ENCODE peak calls at places on chromosome 7, in five cellular contexts. S is RWPE2, X is aorta, G is right cardiac atrium, I is upper lobe of right lung. Q is an unnamed sample.

GRCh38 chr7:91047636-91048035 is 216.6 kb upstream of the FZD1 start:
- DNase-seq in S (no peak), X (no peak), G (no peak), I (no peak), Q (no peak)

GRCh38 chr7:104017001-104017400 is 27.5 kb upstream of the RELN start:
- DNase-seq in S (no peak), X (no peak), G (no peak), I (no peak), Q (no peak)

GRCh38 chr7:140674899-140675701 is 2.4 kb downstream of the ADCK2 start:
- DNase-seq in S (no peak), X (no peak), G (peak; percentile 33), I (peak; percentile 30), Q (peak; percentile 68)

GRCh38 chr7:35801392-35802101 is 690 bp downstream of the SEPTIN7 start:
- DNase-seq in S (peak; percentile 65), X (peak; percentile 85), G (peak; percentile 89), I (peak; percentile 90), Q (peak; percentile 86)

GRCh38 chr7:155756322-155756721 is 55.9 kb downstream of the SHH start:
- DNase-seq in S (no peak), X (no peak), G (no peak), I (no peak), Q (no peak)

GRCh38 chr7:74057216-74057925 is 26.2 kb upstream of the LIMK1 start:
- DNase-seq in S (no peak), X (peak; percentile 29), G (no peak), I (peak; percentile 52), Q (no peak)

GRCh38 chr7:41005381-41005901 is 697.4 kb downstream of the INHBA start:
- DNase-seq in S (peak; percentile 83), X (no peak), G (no peak), I (no peak), Q (no peak)

GRCh38 chr7:74302745-74303221 is 13.6 kb downstream of the CLIP2 start:
- DNase-seq in S (no peak), X (no peak), G (peak; percentile 61), I (no peak), Q (no peak)

GRCh38 chr7:66043681-66044497 is 31.7 kb upstream of the ASL start:
- DNase-seq in S (no peak), X (peak; percentile 68), G (peak; percentile 84), I (peak; percentile 88), Q (peak; percentile 69)

GRCh38 chr7:92961966-92962365 is 125.6 kb upstream of the CDK6 start:
- DNase-seq in S (no peak), X (no peak), G (no peak), I (no peak), Q (no peak)
- H3K27ac ChIP-seq in S (no peak overlapping the region), X (no peak overlapping the region), G (no peak overlapping the region), I (no peak overlapping the region), Q (no peak overlapping the region)

GRCh38 chr7:28956608-28957063 is 1.5 kb downstream of the TRIL start:
- DNase-seq in S (peak; percentile 68), X (peak; percentile 70), G (peak; percentile 85), I (peak; percentile 89), Q (peak; percentile 80)

GRCh38 chr7:28957064-28957821 is 887 bp downstream of the TRIL start:
- DNase-seq in S (peak; percentile 64), X (peak; percentile 52), G (peak; percentile 73), I (peak; percentile 72), Q (peak; percentile 68)

GRCh38 chr7:28957822-28958234 is 302 bp downstream of the TRIL start:
- DNase-seq in S (no peak), X (peak; percentile 42), G (no peak), I (no peak), Q (no peak)

GRCh38 chr7:28958946-28959417 is 852 bp upstream of the TRIL start:
- DNase-seq in S (no peak), X (no peak), G (no peak), I (no peak), Q (no peak)

DNA sequence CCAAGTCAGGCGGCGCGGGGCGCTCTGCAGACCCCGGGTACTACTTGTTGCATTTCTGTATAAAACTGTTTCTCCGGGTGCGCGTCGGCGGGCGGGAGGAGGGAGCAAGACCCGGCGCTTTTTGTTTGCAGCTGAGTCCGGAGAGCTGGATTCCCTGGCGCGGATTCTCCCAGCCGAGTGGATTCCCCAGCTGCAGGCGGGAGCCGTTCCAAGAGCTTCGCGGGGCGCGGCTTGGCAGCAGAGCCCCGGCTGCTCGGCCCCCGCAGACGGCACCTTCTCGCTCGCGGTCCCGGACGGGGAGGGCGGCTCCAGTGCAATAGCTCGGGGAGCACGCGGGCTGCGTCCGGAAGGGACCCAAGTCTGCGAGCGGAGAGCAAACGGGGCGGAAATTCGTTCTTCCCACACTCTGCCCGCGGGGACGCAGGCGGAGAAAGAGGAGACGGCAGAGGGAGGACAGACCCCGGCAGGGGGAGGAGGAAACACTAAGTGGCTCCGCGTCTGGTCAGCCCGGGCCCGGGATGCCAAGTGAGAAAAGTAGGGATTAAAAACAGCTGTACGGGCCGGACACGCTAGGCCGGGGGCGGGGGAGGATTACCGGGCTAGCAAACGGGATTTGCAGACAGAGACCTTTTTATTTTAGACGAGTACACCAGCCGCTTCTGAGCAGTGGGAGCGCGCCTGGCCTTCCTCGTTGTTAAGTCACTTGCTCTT is at the start of gene TRIL:
- DNase-seq in S (no peak), X (peak; percentile 82), G (peak; percentile 94), I (peak; percentile 87), Q (peak; percentile 92)
- H3K27ac ChIP-seq in S (no peak within 1 kb of the TSS), X (no peak within 1 kb of the TSS), G (no peak within 1 kb of the TSS), I (peak within 1 kb of the TSS; percentile 49), Q (peak within 1 kb of the TSS; percentile 51)

DNA sequence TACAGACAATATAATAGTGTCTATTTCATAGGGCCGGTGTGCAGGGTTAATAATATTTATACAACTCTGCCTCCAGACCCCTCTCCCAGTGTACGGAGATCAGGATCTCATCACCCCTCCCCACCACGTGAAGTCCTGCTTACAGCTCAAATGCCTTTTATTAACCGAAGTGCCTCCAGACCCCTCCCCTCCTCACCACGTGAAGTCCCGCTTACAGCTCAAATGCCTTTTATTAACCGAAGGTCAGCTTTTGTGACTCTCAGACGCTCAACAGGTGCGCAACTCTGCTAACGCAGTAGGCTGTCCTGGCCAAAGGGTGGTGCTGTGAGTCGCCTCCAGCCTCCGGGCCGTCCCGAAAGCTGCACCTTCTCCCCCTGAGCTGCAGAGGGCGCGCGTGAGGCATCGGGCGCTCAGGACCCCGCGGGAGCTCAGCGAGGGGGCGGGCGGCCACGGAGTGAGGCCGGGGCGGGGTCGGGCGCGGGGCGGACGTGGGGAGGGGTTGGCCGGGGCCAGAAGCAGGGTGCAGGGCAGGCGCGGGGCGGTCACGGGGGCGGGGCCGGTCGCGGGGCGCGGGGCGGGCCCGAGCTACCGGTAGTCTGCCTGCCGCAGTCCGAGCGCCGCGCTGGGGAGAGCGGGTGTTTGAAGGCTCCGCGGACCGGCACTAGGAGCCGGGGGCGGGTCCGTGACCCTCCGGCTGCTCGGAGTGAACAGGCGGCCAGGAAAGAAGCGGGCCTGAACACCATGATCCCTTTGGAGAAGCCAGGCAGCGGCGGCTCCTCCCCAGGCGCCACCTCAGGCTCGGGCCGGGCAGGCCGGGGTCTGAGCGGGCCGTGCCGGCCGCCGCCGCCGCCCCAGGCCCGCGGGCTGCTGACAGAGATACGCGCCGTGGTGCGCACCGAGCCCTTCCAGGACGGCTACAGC is at the start of gene STK17A:
- DNase-seq in S (peak; percentile 92), X (peak; percentile 93), G (peak; percentile 96), I (peak; percentile 96), Q (peak; percentile 96)
- H3K27ac ChIP-seq in S (peak within 1 kb of the TSS; percentile 84), X (peak within 1 kb of the TSS; percentile 95), G (peak within 1 kb of the TSS; percentile 84), I (peak within 1 kb of the TSS; percentile 93), Q (peak within 1 kb of the TSS; percentile 92)

GRCh38 chr7:55099086-55099831 is 80.4 kb downstream of the EGFR start:
- DNase-seq in S (no peak), X (no peak), G (peak; percentile 74), I (no peak), Q (no peak)
- H3K27ac ChIP-seq in S (peak overlapping the region; percentile 76), X (peak overlapping the region; percentile 17), G (peak overlapping the region; percentile 65), I (peak overlapping the region; percentile 6), Q (peak overlapping the region; percentile 56)

GRCh38 chr7:133977409-133978274 is 149.5 kb upstream of the LRGUK start:
- DNase-seq in S (no peak), X (no peak), G (no peak), I (no peak), Q (no peak)
- H3K27ac ChIP-seq in S (no peak overlapping the region), X (no peak overlapping the region), G (no peak overlapping the region), I (no peak overlapping the region), Q (no peak overlapping the region)